ENCODE peak calls at places on chromosome 10, in four cellular contexts. J, D, T and X are unnamed samples.
A peak's percentile ranks its signal among the peaks of the same experiment; 100 is the strongest.

GRCh38 chr10:127195041-127195506 is 1.3 kb downstream of the INSYN2A start:
- DNase-seq in J (no peak), D (peak; percentile 18), T (no peak), X (no peak)

GRCh38 chr10:79149662-79150443 is 81.1 kb downstream of the ZMIZ1 start:
- DNase-seq in J (peak; percentile 59), D (peak; percentile 91), T (peak; percentile 61), X (no peak)

GRCh38 chr10:18279202-18279601 is 139.0 kb downstream of the CACNB2 start:
- DNase-seq in J (peak; percentile 37), D (no peak), T (no peak), X (no peak)

GRCh38 chr10:13686331-13686752 is 99.6 kb downstream of the PRPF18 start:
- DNase-seq in J (peak; percentile 90), D (no peak), T (no peak), X (no peak)

GRCh38 chr10:98314577-98315284 is 46.7 kb upstream of the LOXL4 start:
- DNase-seq in J (no peak), D (no peak), T (no peak), X (peak; percentile 78)

GRCh38 chr10:4069491-4069890 is 284.5 kb upstream of the KLF6 start:
- DNase-seq in J (peak; percentile 85), D (no peak), T (peak; percentile 83), X (no peak)

GRCh38 chr10:88008866-88009470 is 145.5 kb downstream of the PTEN start:
- DNase-seq in J (no peak), D (peak; percentile 7), T (no peak), X (no peak)

GRCh38 chr10:23530079-23530478 is 91.2 kb downstream of the OTUD1 start:
- DNase-seq in J (peak; percentile 42), D (peak; percentile 5), T (peak; percentile 59), X (no peak)

GRCh38 chr10:131929122-131929845 is 28.5 kb downstream of the PPP2R2D start:
- DNase-seq in J (no peak), D (no peak), T (no peak), X (no peak)

GRCh38 chr10:122157451-122157850 is 113.6 kb upstream of the BTBD16 start:
- DNase-seq in J (peak; percentile 47), D (no peak), T (no peak), X (no peak)
- TF ChIP-seq CTCF in J (no peak), D (no peak), T (no peak), X (no peak)

GRCh38 chr10:130190737-130191115 is 54.5 kb downstream of the GLRX3 start:
- DNase-seq in J (no peak), D (no peak), T (no peak), X (no peak)

GRCh38 chr10:130188195-130189175 is 52.3 kb downstream of the GLRX3 start:
- DNase-seq in J (no peak), D (no peak), T (no peak), X (no peak)

GRCh38 chr10:130191380-130191779 is 55.2 kb downstream of the GLRX3 start:
- DNase-seq in J (no peak), D (no peak), T (no peak), X (no peak)

GRCh38 chr10:130189466-130190064 is 53.4 kb downstream of the GLRX3 start:
- DNase-seq in J (no peak), D (no peak), T (no peak), X (no peak)

GRCh38 chr10:130190065-130190736 is 54.0 kb downstream of the GLRX3 start:
- DNase-seq in J (peak; percentile 87), D (peak; percentile 71), T (peak; percentile 87), X (peak; percentile 84)
- TF ChIP-seq CTCF in J (peak; percentile 48), D (peak; percentile 99), T (peak; percentile 70), X (peak; percentile 100)

GRCh38 chr10:660413-660979 is 29.0 kb downstream of the DIP2C start:
- DNase-seq in J (no peak), D (no peak), T (no peak), X (no peak)
- TF ChIP-seq CTCF in J (no peak), D (no peak), T (no peak), X (no peak)

DNA sequence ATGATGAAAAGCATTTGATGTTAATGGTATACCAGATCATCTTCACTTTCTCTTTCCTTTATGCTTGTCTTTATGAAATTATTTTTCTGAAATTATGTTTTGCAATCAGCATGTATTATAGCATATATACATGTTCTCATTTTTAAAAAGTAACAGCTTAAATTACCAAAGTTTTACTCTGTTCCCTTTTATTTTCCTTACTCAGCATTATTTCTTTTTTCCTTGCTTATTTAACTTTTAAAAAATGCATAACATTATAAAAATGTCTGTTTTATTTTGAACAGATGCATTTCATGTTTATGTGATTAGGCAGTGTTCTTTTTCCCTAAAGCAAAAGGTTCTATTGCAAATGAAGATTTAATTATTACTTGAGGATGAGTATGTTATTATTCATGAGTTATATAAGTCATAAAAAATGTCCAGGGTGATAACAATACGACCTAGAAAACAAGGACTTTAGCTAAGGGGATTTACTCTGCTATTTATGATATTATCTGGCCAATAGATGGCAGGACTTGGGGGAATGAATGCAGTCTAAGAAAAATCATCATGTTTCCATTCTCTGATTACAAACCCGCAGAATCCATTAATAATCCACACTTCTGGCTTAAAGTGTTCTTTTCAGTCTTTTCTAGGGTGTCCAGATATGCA is 38.5 kb downstream of the CABCOCO1 start:
- DNase-seq in J (no peak), D (no peak), T (no peak), X (no peak)
- TF ChIP-seq CTCF in J (peak; percentile 13), D (no peak), T (no peak), X (no peak)

DNA sequence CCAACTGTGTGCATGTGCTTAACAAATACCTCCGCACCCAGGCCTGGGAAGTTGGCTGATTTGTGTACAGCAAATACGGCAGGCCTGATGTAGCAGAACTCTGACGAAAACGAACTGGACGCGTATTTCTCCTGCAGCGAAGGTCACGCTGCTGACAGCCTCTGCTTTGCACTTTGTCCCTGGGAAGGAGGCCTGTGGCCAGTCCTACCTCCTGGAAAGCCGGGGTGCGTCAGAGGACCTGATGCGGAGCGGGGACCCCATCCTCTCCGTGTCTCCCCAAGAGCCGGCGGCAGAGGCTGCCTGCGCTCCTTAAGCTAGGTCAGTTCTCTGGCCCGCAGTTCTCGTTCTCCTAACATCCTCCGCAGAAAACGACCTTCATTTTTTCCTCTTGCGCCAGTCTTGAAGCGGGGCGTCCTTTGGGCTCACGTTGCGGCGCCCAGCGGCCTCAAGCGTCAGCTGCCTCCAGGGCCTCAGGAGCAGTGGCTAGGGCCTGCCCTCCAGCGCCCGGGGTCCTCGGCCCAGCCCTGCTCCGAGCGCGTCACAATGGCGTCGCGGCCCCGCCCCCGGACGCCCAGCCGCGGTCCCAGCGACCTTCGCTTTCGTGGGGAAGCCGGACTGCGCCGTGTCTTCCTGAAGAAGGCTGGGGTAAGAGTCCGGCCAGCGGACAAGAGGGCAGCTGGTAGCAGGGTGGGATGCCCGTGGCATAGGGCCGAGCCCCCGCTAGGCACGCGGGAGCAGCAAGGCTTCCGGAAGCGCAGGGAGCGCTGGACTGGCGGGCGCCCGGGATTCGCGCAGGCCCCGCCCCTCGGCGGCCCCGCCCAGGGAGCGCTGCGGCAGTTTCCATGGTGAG is at the start of gene ZNF487:
- DNase-seq in J (peak; percentile 90), D (peak; percentile 82), T (peak; percentile 89), X (peak; percentile 96)
- TF ChIP-seq CTCF in J (peak; percentile 16), D (peak; percentile 18), T (peak; percentile 19), X (no peak)

DNA sequence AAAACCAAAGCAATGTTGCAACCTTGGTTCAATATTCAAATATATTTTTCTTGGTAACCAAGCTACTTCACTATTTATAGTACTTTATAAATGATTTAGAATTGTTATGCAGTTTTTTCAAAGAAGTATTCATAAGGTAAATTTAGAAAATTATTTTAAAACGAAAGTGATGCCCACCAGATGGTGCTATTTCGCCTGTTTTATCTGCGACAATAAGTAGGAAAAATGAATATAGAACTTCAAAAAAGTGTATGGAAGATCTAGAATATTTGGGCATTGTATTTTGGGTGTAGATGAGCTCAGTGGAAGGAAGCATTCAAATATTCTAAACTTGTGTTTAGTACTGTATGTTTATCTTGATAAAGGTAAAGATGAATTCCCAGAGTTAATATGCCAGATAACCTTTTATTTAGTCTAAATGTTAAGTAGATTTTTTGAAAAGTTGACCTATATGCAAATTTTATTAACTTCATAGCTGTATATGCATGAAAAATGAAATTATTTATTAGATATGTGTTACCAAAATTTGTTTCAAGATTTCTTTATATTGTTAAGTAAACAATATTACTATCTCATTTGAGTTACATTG is 93.2 kb downstream of the ADK start:
- DNase-seq in J (peak; percentile 83), D (no peak), T (peak; percentile 81), X (no peak)
- TF ChIP-seq CTCF in J (peak; percentile 38), D (peak; percentile 85), T (peak; percentile 50), X (peak; percentile 35)

DNA sequence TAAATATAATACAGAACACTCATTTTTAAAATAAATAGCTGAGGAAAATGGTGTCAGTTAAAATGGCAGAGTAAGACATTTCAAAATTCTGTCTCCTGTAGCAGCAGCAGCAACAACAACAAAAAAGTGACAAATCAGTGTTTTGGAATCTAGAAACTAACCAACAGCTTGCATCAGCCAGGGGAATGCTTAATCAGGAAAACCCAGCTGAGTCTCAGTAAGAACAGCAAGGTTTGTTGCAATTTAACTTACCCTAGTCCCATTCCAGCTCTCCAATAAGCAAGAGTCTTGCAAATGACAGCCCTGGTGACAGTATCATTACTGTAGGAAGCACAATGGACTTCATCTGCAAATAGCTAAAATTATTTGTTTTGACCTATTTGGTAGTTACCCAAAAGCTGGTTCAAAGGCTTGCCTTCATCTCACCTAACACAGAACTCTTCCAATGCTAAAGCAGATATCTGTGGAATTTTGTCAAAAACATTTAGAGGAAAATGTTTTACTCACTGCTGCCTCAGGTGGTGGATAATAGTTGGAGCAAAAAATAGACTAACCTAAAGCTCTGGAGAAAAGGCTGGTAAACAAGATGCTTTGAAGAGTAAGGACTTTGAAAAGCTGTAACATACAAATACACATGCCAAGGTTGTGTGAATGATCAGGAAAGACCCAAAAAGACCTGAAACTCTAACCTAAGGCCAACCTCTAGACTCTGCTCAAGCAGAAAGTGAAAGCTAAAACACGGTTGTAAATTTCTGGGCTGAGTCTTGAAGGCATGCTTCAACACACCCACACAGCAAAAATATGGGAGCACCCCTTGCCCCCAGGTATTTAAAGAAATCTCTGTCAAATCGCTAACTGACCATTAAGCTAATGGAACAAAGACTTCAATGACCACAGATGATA is 9.9 kb upstream of the ARHGAP22 start:
- DNase-seq in J (peak; percentile 57), D (peak; percentile 22), T (peak; percentile 58), X (no peak)
- TF ChIP-seq CTCF in J (peak; percentile 53), D (peak; percentile 16), T (peak; percentile 54), X (no peak)

DNA sequence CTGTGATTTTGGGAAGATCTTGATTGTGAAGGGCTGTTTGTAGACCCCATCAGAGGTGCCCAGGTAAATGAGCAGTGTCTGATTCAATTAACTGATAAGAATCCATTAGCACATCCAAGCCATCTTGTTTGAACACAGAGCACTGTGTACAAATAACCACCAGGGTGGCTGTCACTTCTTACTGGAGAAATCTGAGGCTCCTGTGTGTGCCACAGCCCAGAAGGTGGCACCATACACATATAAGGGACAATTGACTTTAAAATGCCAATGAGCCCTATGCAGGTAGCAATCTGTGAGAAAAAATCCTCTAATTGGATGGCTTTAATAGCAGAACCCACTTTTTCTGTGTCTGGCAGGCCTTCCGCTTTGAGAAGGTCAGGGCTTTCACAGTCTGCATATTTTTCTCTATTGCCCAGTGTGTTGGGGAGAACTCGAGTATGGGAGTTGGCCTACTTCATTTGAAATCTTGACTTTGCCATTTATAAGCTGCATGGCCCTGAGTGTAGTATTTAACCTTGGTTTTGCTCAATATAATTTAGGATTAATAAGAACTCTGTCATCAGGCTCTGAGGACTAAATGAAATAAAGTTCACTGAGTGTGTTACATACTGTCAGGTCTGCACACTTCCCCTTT is 517.4 kb downstream of the CCSER2 start:
- DNase-seq in J (no peak), D (no peak), T (no peak), X (no peak)
- TF ChIP-seq CTCF in J (no peak), D (peak; percentile 15), T (peak; percentile 10), X (no peak)

DNA sequence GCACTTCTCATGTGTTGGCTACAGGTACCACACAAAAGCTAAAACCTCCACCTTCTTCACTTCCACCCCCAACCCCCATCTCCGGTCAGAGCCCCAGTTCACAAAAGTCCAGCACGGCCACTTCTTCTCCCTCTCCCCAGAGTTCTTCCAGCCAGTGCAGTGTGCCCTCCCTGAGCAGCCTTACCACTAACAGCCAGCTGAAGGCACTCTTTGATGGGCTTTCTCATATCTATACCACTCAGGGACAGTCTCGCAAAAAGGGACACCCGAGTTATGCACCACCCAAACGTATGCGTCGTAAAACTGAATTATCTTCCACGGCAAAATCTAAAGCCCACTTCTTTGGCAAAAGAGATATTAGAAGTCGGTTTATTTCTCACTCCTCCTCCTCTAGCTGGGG is 135.7 kb upstream of the SAMD8 start:
- DNase-seq in J (no peak), D (no peak), T (no peak), X (no peak)
- TF ChIP-seq CTCF in J (no peak), D (no peak), T (no peak), X (no peak)